ENCODE peak calls at places on chromosomes 3 and 15, in four cellular contexts. H, O, X and T are unnamed samples.

GRCh38 chr3:141485578-141486415 is 1.0 kb upstream of the RASA2 start:
- DNase-seq in H (no peak), O (no peak), X (no peak), T (peak)

GRCh38 chr15:91793771-91794170 is 59.7 kb upstream of the SLCO3A1 start:
- DNase-seq in H (no peak), O (no peak), X (no peak), T (no peak)

GRCh38 chr15:98599911-98600685 is 48.2 kb upstream of the IGF1R start:
- DNase-seq in H (no peak), O (peak), X (peak), T (peak)

GRCh38 chr3:190385835-190386688 is 1.9 kb upstream of the CLDN16 start:
- DNase-seq in H (no peak), O (no peak), X (no peak), T (peak)

GRCh38 chr3:150329408-150329807 is 78.7 kb upstream of the TSC22D2 start:
- DNase-seq in H (no peak), O (no peak), X (no peak), T (no peak)

GRCh38 chr15:57866149-57866736 is 159.7 kb downstream of the POLR2M start:
- DNase-seq in H (no peak), O (peak), X (no peak), T (peak)

GRCh38 chr3:134610455-134611385 is 40.1 kb downstream of the KY start:
- DNase-seq in H (no peak), O (no peak), X (no peak), T (no peak)

GRCh38 chr15:89178307-89178977 is 42.9 kb downstream of the RLBP1 start:
- DNase-seq in H (no peak), O (no peak), X (no peak), T (no peak)

GRCh38 chr15:68384451-68385239 is 47.3 kb downstream of the ITGA11 start:
- DNase-seq in H (peak), O (no peak), X (no peak), T (no peak)

GRCh38 chr3:6204891-6205290 is 656.0 kb upstream of the GRM7 start:
- DNase-seq in H (no peak), O (no peak), X (no peak), T (no peak)

GRCh38 chr3:193040836-193041672 is 123.4 kb upstream of the MB21D2 start:
- DNase-seq in H (no peak), O (no peak), X (no peak), T (peak)

GRCh38 chr15:63191895-63192603 is 2.6 kb downstream of the RAB8B start:
- DNase-seq in H (no peak), O (no peak), X (no peak), T (no peak)

GRCh38 chr3:139832998-139833397 is 102.0 kb upstream of the CLSTN2 start:
- DNase-seq in H (no peak), O (no peak), X (no peak), T (no peak)

GRCh38 chr3:21509706-21510105 is 241.3 kb downstream of the ZNF385D start:
- DNase-seq in H (no peak), O (no peak), X (no peak), T (no peak)

GRCh38 chr3:151428386-151428785 is 32.5 kb downstream of the IGSF10 start:
- DNase-seq in H (no peak), O (no peak), X (no peak), T (no peak)

GRCh38 chr3:151421956-151422355 is 37.4 kb upstream of the P2RY12 start:
- DNase-seq in H (no peak), O (no peak), X (no peak), T (no peak)

GRCh38 chr3:151425640-151426336 is 35.1 kb downstream of the IGSF10 start:
- DNase-seq in H (no peak), O (no peak), X (no peak), T (no peak)

GRCh38 chr3:151423091-151423490 is 37.8 kb downstream of the IGSF10 start:
- DNase-seq in H (no peak), O (no peak), X (no peak), T (no peak)

DNA sequence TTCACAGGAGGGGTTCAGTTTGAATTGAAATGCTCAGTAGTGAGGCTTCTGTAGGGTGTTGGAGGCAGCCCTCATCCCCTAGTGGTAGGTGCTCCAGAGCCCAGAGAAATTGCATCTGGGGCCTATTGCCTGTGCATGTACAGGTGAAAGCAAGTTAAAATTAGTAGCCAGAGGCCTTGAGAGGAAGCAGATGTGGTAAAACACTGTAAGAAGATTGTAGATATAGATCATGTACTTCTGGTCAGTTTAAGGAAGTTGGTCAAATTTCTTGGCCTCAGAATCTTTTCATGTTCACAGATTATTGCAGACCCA is 34.6 kb downstream of the IGSF10 start:
- DNase-seq in H (no peak), O (no peak), X (no peak), T (peak)
- TF ChIP-seq CTCF in H (no peak), O (no peak), X (no peak), T (peak)

GRCh38 chr15:45136378-45136764 is 6.6 kb downstream of the DUOX1 start:
- DNase-seq in H (no peak), O (no peak), X (no peak), T (no peak)
- TF ChIP-seq CTCF in H (no peak), O (no peak), X (no peak), T (no peak)

DNA sequence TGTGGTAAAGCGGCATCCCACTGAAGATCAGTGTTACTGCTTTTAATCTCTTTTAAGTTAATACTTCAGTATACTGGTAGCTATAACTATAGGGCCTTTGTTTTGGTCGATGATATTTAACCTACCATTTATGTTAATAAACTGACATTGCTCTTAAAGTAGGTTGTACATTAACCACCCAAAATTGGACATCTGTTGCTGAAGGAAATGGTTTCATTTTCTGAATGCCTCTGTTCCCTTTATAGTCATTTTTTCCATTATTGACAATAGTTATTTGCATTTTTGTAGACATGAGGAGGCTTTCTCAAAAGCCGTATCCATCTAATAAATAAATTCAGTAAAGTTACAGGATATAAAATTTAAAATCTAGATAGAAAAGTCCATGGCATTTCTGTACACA is 252.4 kb upstream of the UBE2E1 start:
- DNase-seq in H (no peak), O (no peak), X (no peak), T (no peak)
- TF ChIP-seq CTCF in H (no peak), O (no peak), X (no peak), T (no peak)

GRCh38 chr3:126737527-126737926 is 33.5 kb downstream of the CHCHD6 start:
- DNase-seq in H (no peak), O (no peak), X (no peak), T (no peak)
- TF ChIP-seq CTCF in H (no peak), O (no peak), X (no peak), T (peak)

GRCh38 chr3:13348100-13348499 is 72.0 kb downstream of the NUP210 start:
- DNase-seq in H (no peak), O (no peak), X (no peak), T (no peak)

GRCh38 chr3:13345284-13345683 is 74.8 kb downstream of the NUP210 start:
- DNase-seq in H (no peak), O (no peak), X (no peak), T (no peak)

GRCh38 chr3:13345772-13346171 is 74.3 kb downstream of the NUP210 start:
- DNase-seq in H (no peak), O (no peak), X (no peak), T (no peak)

GRCh38 chr3:13347390-13347966 is 72.6 kb downstream of the NUP210 start:
- DNase-seq in H (no peak), O (no peak), X (no peak), T (no peak)

DNA sequence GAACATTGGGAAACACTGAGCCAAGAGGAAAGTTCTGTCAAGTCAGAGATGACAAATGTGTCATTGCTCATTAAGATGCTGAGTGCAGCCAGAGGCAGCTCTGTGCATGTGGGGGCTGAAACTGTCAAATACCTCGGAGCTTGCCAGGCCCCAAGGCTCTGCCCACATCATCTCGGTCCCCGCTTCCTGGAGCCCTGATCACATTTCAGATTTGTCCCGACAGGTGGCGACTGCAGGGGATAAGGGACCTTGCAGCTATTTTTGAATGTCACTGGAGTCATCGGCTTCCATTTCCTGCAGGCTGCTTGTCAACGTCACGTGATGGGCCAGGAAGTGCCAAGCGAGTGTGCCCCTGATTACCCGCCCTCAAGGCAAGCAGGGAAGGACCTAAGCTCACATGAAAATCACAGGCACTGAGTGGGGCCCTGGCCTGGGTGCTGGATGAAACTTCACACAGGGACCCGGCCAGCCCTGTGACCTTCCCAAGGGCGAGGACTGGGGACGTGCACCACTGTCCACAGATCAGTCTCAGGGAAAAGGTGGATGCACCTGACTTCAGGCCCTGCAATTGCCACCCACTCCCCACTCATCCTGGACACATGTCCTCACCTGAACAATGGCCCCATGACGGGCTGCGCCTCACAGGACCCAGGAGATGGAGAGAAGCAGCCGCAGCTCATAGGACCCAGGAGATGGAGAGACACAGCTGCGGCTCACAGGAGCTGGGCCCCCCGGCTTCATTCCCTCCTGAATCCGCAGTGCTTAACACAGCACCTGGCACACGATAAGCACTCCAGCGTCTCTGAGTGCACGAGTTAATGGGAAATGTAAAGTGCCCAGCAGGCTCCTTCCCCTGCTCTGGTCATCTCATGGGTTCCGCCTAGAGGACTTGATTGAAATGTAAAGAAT is 73.4 kb downstream of the NUP210 start:
- DNase-seq in H (no peak), O (peak), X (no peak), T (no peak)
- TF ChIP-seq CTCF in H (no peak), O (no peak), X (no peak), T (no peak)

DNA sequence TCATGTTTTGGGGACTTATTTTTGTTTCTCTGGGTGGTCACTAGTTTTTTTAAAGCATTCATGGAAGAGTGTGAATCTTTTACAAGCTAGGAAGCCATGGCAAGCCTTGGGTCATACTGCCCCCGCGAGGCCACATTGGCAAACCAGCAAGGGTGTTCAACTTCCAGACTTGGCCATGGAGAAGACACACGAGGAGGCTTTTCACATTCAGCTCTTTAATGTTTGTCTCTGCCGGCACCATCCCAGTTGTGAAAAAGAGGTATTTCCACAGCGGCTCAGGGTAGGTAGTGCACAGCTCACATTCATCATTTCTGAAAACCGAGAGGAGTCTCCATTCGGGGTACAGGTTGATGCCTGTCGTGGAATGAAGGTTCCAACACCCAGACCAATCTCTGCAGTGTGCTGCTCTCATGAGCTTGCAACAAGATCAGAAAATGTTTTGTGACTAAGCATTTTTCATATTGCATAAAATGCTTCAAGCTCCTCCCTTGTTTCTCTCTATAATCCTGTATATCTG is 7.7 kb downstream of the CCR5 start:
- DNase-seq in H (no peak), O (peak), X (peak), T (peak)
- TF ChIP-seq CTCF in H (no peak), O (peak), X (no peak), T (peak)

GRCh38 chr3:31543375-31543774 is 10.7 kb downstream of the STT3B start:
- DNase-seq in H (no peak), O (no peak), X (no peak), T (no peak)
- TF ChIP-seq CTCF in H (no peak), O (no peak), X (no peak), T (no peak)

GRCh38 chr3:188834349-188834748 is 337.4 kb upstream of the TPRG1 start:
- DNase-seq in H (no peak), O (no peak), X (no peak), T (no peak)
- TF ChIP-seq CTCF in H (no peak), O (no peak), X (no peak), T (no peak)

GRCh38 chr3:14853280-14853956 is 34.7 kb downstream of the FGD5 start:
- DNase-seq in H (peak), O (no peak), X (no peak), T (no peak)

GRCh38 chr3:14861451-14862302 is 42.9 kb downstream of the FGD5 start:
- DNase-seq in H (peak), O (no peak), X (no peak), T (no peak)

GRCh38 chr3:14858105-14858504 is 39.3 kb downstream of the FGD5 start:
- DNase-seq in H (peak), O (no peak), X (no peak), T (no peak)

GRCh38 chr3:14861031-14861430 is 42.3 kb downstream of the FGD5 start:
- DNase-seq in H (no peak), O (no peak), X (no peak), T (no peak)

DNA sequence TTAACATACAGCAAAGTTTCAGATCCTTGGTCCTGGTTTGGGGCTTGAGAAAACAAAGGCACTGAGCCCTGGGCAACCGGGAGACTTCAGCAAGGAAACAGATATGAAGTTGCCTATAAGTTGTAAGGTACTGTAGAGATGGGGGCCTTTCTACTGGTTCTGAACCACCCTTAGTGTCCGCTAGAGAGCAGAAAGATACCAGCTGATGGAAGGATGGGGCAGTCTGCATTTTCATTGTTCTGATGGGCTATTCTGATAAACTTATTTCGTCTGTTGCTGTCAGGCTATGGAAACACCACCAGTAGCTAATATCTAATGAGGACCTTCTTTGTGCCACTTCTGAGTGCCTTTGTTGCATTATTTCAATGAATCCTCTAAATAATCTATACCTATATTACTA is 38.7 kb downstream of the FGD5 start:
- DNase-seq in H (no peak), O (no peak), X (no peak), T (no peak)
- TF ChIP-seq CTCF in H (no peak), O (no peak), X (no peak), T (no peak)